ENCODE peak calls at places on chromosomes 16 and 17, in six cellular contexts. One of them, this sample, is unnamed.

GRCh38 chr17:41486809-41487530 is 2.7 kb downstream of the KRT36 start:
- DNase-seq in NCI-H2029: no peak
- DNase-seq in tibial nerve: no peak
- DNase-seq in germinal center: peak; percentile 48
- DNase-seq in NCI-H345: no peak
- DNase-seq in AG10803: no peak
- DNase-seq in this sample: no peak

GRCh38 chr16:49431040-49431439 is 57.4 kb downstream of the C16orf78 start:
- DNase-seq in NCI-H2029: no peak
- DNase-seq in tibial nerve: no peak
- DNase-seq in germinal center: no peak
- DNase-seq in NCI-H345: no peak
- DNase-seq in AG10803: no peak
- DNase-seq in this sample: no peak

GRCh38 chr16:89150981-89151380 is 20.6 kb upstream of the CDH15 start:
- DNase-seq in NCI-H2029: no peak
- DNase-seq in tibial nerve: no peak
- DNase-seq in germinal center: no peak
- DNase-seq in NCI-H345: no peak
- DNase-seq in AG10803: no peak
- DNase-seq in this sample: no peak

GRCh38 chr17:40663252-40663651 is 1.7 kb downstream of the KRT222 start:
- DNase-seq in NCI-H2029: no peak
- DNase-seq in tibial nerve: no peak
- DNase-seq in germinal center: no peak
- DNase-seq in NCI-H345: no peak
- DNase-seq in AG10803: no peak
- DNase-seq in this sample: no peak

GRCh38 chr17:75516619-75517276 is 420 bp downstream of the TSEN54 start:
- DNase-seq in NCI-H2029: no peak
- DNase-seq in tibial nerve: no peak
- DNase-seq in germinal center: peak; percentile 52
- DNase-seq in NCI-H345: peak; percentile 59
- DNase-seq in AG10803: peak; percentile 16
- DNase-seq in this sample: no peak

GRCh38 chr17:50304781-50305404 is 30.6 kb downstream of the TMEM92 start:
- DNase-seq in NCI-H2029: no peak
- DNase-seq in tibial nerve: no peak
- DNase-seq in germinal center: no peak
- DNase-seq in NCI-H345: no peak
- DNase-seq in AG10803: peak; percentile 30
- DNase-seq in this sample: no peak

GRCh38 chr17:65535777-65536572 is 25.5 kb downstream of the AXIN2 start:
- DNase-seq in NCI-H2029: no peak
- DNase-seq in tibial nerve: no peak
- DNase-seq in germinal center: no peak
- DNase-seq in NCI-H345: no peak
- DNase-seq in AG10803: peak; percentile 62
- DNase-seq in this sample: no peak

GRCh38 chr17:77210331-77210730 is 69.6 kb downstream of the SEC14L1 start:
- DNase-seq in NCI-H2029: peak; percentile 31
- DNase-seq in tibial nerve: no peak
- DNase-seq in germinal center: no peak
- DNase-seq in NCI-H345: no peak
- DNase-seq in AG10803: no peak
- DNase-seq in this sample: no peak

GRCh38 chr17:58611331-58611730 is 80.5 kb downstream of the TEX14 start:
- DNase-seq in NCI-H2029: no peak
- DNase-seq in tibial nerve: no peak
- DNase-seq in germinal center: no peak
- DNase-seq in NCI-H345: no peak
- DNase-seq in AG10803: no peak
- DNase-seq in this sample: no peak

This sample was measured in naive thymus-derived CD8-positive, alpha-beta T cell.